ENCODE peak calls at places on chromosomes 5 and 9, in four cellular contexts. One of them, this sample, is unnamed.

GRCh38 chr5:58933891-58934628 is 351.2 kb downstream of the RAB3C start:
- DNase-seq in omental fat pad: no peak
- DNase-seq in left ventricle myocardium inferior: no peak
- DNase-seq in lower lobe of right lung: no peak
- DNase-seq in this sample: no peak

GRCh38 chr5:154482528-154483449 is 4.8 kb upstream of the HAND1 start:
- DNase-seq in lower lobe of right lung: no peak
- DNase-seq in omental fat pad: no peak
- DNase-seq in left ventricle myocardium inferior: no peak
- DNase-seq in this sample: no peak

GRCh38 chr9:105026451-105026850 is 98.5 kb upstream of the ABCA1 start:
- DNase-seq in left ventricle myocardium inferior: no peak
- DNase-seq in omental fat pad: no peak
- DNase-seq in lower lobe of right lung: no peak
- DNase-seq in this sample: no peak

GRCh38 chr5:58122993-58123392 is 336.9 kb downstream of the PLK2 start:
- DNase-seq in left ventricle myocardium inferior: no peak
- DNase-seq in omental fat pad: no peak
- DNase-seq in lower lobe of right lung: no peak
- DNase-seq in this sample: no peak

GRCh38 chr9:3894764-3895163 is 369.0 kb upstream of the RFX3 start:
- DNase-seq in omental fat pad: no peak
- DNase-seq in lower lobe of right lung: no peak
- DNase-seq in left ventricle myocardium inferior: no peak
- DNase-seq in this sample: no peak

GRCh38 chr5:123089971-123090640 is 1.1 kb downstream of the PRDM6 start:
- DNase-seq in lower lobe of right lung: peak
- DNase-seq in left ventricle myocardium inferior: peak
- DNase-seq in omental fat pad: no peak
- DNase-seq in this sample: no peak

GRCh38 chr9:105405514-105406131 is 42.2 kb upstream of the FSD1L start:
- DNase-seq in left ventricle myocardium inferior: no peak
- DNase-seq in lower lobe of right lung: no peak
- DNase-seq in omental fat pad: no peak
- DNase-seq in this sample: no peak

GRCh38 chr5:76601470-76601869 is 21.7 kb downstream of the F2RL2 start:
- DNase-seq in lower lobe of right lung: no peak
- DNase-seq in omental fat pad: no peak
- DNase-seq in left ventricle myocardium inferior: no peak
- DNase-seq in this sample: no peak

GRCh38 chr9:113514748-113515147 is 51.2 kb downstream of the RGS3 start:
- DNase-seq in omental fat pad: no peak
- DNase-seq in left ventricle myocardium inferior: no peak
- DNase-seq in lower lobe of right lung: no peak
- DNase-seq in this sample: no peak

GRCh38 chr9:76610009-76610352 is 151.0 kb downstream of the GCNT1 start:
- DNase-seq in left ventricle myocardium inferior: peak
- DNase-seq in lower lobe of right lung: peak
- DNase-seq in omental fat pad: peak
- DNase-seq in this sample: no peak

GRCh38 chr9:108310202-108310601 is 545.6 kb downstream of the ACTL7B start:
- DNase-seq in omental fat pad: no peak
- DNase-seq in left ventricle myocardium inferior: no peak
- DNase-seq in lower lobe of right lung: no peak
- DNase-seq in this sample: no peak

GRCh38 chr5:150108711-150109605 is 22.6 kb upstream of the CSF1R start:
- DNase-seq in lower lobe of right lung: no peak
- DNase-seq in omental fat pad: no peak
- DNase-seq in left ventricle myocardium inferior: no peak
- DNase-seq in this sample: no peak

GRCh38 chr9:4725706-4726442 is 15.1 kb downstream of the AK3 start:
- DNase-seq in omental fat pad: no peak
- DNase-seq in left ventricle myocardium inferior: no peak
- DNase-seq in lower lobe of right lung: no peak
- DNase-seq in this sample: no peak

GRCh38 chr5:90641528-90641927 is 82.9 kb downstream of the ADGRV1 start:
- DNase-seq in left ventricle myocardium inferior: no peak
- DNase-seq in lower lobe of right lung: no peak
- DNase-seq in omental fat pad: no peak
- DNase-seq in this sample: no peak

GRCh38 chr5:171630047-171630669 is 155.5 kb upstream of the SMIM23 start:
- DNase-seq in lower lobe of right lung: peak
- DNase-seq in left ventricle myocardium inferior: peak
- DNase-seq in omental fat pad: no peak
- DNase-seq in this sample: no peak

GRCh38 chr9:37338218-37338617 is 84.3 kb upstream of the GRHPR start:
- DNase-seq in omental fat pad: no peak
- DNase-seq in left ventricle myocardium inferior: no peak
- DNase-seq in lower lobe of right lung: no peak
- DNase-seq in this sample: no peak

GRCh38 chr5:57173026-57173317 is 887 bp upstream of the GPBP1 start:
- DNase-seq in omental fat pad: peak
- DNase-seq in lower lobe of right lung: no peak
- DNase-seq in left ventricle myocardium inferior: no peak
- DNase-seq in this sample: no peak

GRCh38 chr5:149210229-149210628 is 61.4 kb upstream of the AFAP1L1 start:
- DNase-seq in omental fat pad: no peak
- DNase-seq in left ventricle myocardium inferior: no peak
- DNase-seq in lower lobe of right lung: no peak
- DNase-seq in this sample: no peak

GRCh38 chr9:76887951-76888350 is 18.0 kb downstream of the PRUNE2 start:
- DNase-seq in left ventricle myocardium inferior: no peak
- DNase-seq in omental fat pad: no peak
- DNase-seq in lower lobe of right lung: no peak
- DNase-seq in this sample: no peak

GRCh38 chr5:123444016-123444415 is 20.8 kb upstream of the CEP120 start:
- DNase-seq in lower lobe of right lung: no peak
- DNase-seq in left ventricle myocardium inferior: no peak
- DNase-seq in omental fat pad: no peak
- DNase-seq in this sample: no peak

GRCh38 chr9:35688558-35689350 is 971 bp downstream of the TPM2 start:
- DNase-seq in left ventricle myocardium inferior: no peak
- DNase-seq in omental fat pad: no peak
- DNase-seq in lower lobe of right lung: no peak
- DNase-seq in this sample: no peak

GRCh38 chr5:57221049-57221568 is 47.2 kb downstream of the GPBP1 start:
- DNase-seq in lower lobe of right lung: no peak
- DNase-seq in left ventricle myocardium inferior: no peak
- DNase-seq in omental fat pad: no peak
- DNase-seq in this sample: no peak

GRCh38 chr9:16485575-16486321 is 384.7 kb downstream of the BNC2 start:
- DNase-seq in lower lobe of right lung: no peak
- DNase-seq in omental fat pad: no peak
- DNase-seq in left ventricle myocardium inferior: no peak
- DNase-seq in this sample: no peak

GRCh38 chr9:17462869-17463464 is 115.9 kb upstream of the SH3GL2 start:
- DNase-seq in left ventricle myocardium inferior: no peak
- DNase-seq in lower lobe of right lung: no peak
- DNase-seq in omental fat pad: no peak
- DNase-seq in this sample: no peak

GRCh38 chr5:131795128-131795719 is 1.6 kb downstream of the FNIP1 start:
- DNase-seq in left ventricle myocardium inferior: no peak
- DNase-seq in lower lobe of right lung: no peak
- DNase-seq in omental fat pad: no peak
- DNase-seq in this sample: no peak

GRCh38 chr9:115921301-115921700 is 232.3 kb upstream of the PAPPA start:
- DNase-seq in omental fat pad: peak
- DNase-seq in left ventricle myocardium inferior: no peak
- DNase-seq in lower lobe of right lung: no peak
- DNase-seq in this sample: no peak

GRCh38 chr5:180304431-180305375 is 12.8 kb upstream of the MAPK9 start:
- DNase-seq in lower lobe of right lung: no peak
- DNase-seq in omental fat pad: no peak
- DNase-seq in left ventricle myocardium inferior: no peak
- DNase-seq in this sample: no peak

GRCh38 chr9:106052735-106053134 is 358.4 kb downstream of the TMEM38B start:
- DNase-seq in omental fat pad: no peak
- DNase-seq in lower lobe of right lung: no peak
- DNase-seq in left ventricle myocardium inferior: no peak
- DNase-seq in this sample: no peak

GRCh38 chr5:172886974-172887491 is 53.0 kb downstream of the ERGIC1 start:
- DNase-seq in lower lobe of right lung: peak
- DNase-seq in omental fat pad: peak
- DNase-seq in left ventricle myocardium inferior: no peak
- DNase-seq in this sample: no peak

GRCh38 chr9:129609486-129610192 is 11.3 kb downstream of the C9orf50 start:
- DNase-seq in left ventricle myocardium inferior: peak
- DNase-seq in lower lobe of right lung: peak
- DNase-seq in omental fat pad: no peak
- DNase-seq in this sample: no peak

GRCh38 chr9:90027296-90027790 is 422.5 kb downstream of the GADD45G start:
- DNase-seq in lower lobe of right lung: no peak
- DNase-seq in omental fat pad: no peak
- DNase-seq in left ventricle myocardium inferior: no peak
- DNase-seq in this sample: no peak

GRCh38 chr9:95736370-95736769 is 139.1 kb upstream of the ERCC6L2 start:
- DNase-seq in left ventricle myocardium inferior: no peak
- DNase-seq in omental fat pad: no peak
- DNase-seq in lower lobe of right lung: no peak
- DNase-seq in this sample: no peak
- TF ChIP-seq CTCF in left ventricle myocardium inferior: peak
- TF ChIP-seq CTCF in omental fat pad: no peak
- TF ChIP-seq CTCF in lower lobe of right lung: no peak
- TF ChIP-seq CTCF in this sample: no peak

GRCh38 chr5:14075937-14076336 is 67.2 kb upstream of the TRIO start:
- DNase-seq in lower lobe of right lung: no peak
- DNase-seq in omental fat pad: no peak
- DNase-seq in left ventricle myocardium inferior: no peak
- DNase-seq in this sample: no peak

GRCh38 chr5:14081791-14082190 is 61.4 kb upstream of the TRIO start:
- DNase-seq in left ventricle myocardium inferior: no peak
- DNase-seq in omental fat pad: no peak
- DNase-seq in lower lobe of right lung: no peak
- DNase-seq in this sample: no peak

GRCh38 chr5:14076566-14076965 is 66.6 kb upstream of the TRIO start:
- DNase-seq in left ventricle myocardium inferior: no peak
- DNase-seq in lower lobe of right lung: no peak
- DNase-seq in omental fat pad: no peak
- DNase-seq in this sample: no peak

GRCh38 chr5:14078716-14079115 is 64.4 kb upstream of the TRIO start:
- DNase-seq in left ventricle myocardium inferior: no peak
- DNase-seq in lower lobe of right lung: no peak
- DNase-seq in omental fat pad: no peak
- DNase-seq in this sample: no peak

DNA sequence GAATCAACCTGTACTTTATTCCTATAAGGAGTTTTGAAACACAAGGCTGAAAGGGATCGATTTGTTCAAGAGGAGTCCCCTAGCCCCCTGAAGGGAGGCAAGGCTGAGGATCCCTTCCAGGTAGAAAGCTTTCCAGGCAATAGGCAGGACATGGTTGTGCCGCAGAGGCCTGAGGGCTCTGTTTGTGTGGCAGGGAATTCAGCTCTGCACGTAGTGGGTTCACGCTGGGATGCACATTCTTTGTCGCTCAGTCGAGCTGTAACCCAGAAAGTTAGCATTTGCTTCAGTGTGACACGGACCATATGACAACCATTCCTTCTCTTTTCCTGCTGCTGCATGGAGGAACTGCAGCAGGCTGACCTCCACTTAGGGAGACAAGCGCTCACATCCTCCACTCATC is 65.6 kb upstream of the TRIO start:
- DNase-seq in left ventricle myocardium inferior: no peak
- DNase-seq in omental fat pad: no peak
- DNase-seq in lower lobe of right lung: no peak
- DNase-seq in this sample: no peak
- TF ChIP-seq CTCF in left ventricle myocardium inferior: no peak
- TF ChIP-seq CTCF in omental fat pad: no peak
- TF ChIP-seq CTCF in lower lobe of right lung: no peak
- TF ChIP-seq CTCF in this sample: no peak

GRCh38 chr5:177497297-177498012 is at the start of gene PDLIM7:
- DNase-seq in left ventricle myocardium inferior: peak
- DNase-seq in lower lobe of right lung: peak
- DNase-seq in omental fat pad: peak
- DNase-seq in this sample: peak
- TF ChIP-seq CTCF in left ventricle myocardium inferior: peak
- TF ChIP-seq CTCF in lower lobe of right lung: no peak
- TF ChIP-seq CTCF in omental fat pad: no peak
- TF ChIP-seq CTCF in this sample: no peak

GRCh38 chr9:86494644-86495081 is 140.5 kb upstream of the TUT7 start:
- DNase-seq in left ventricle myocardium inferior: no peak
- DNase-seq in omental fat pad: no peak
- DNase-seq in lower lobe of right lung: no peak
- DNase-seq in this sample: no peak

GRCh38 chr9:86487222-86487841 is 133.1 kb upstream of the TUT7 start:
- DNase-seq in left ventricle myocardium inferior: no peak
- DNase-seq in omental fat pad: no peak
- DNase-seq in lower lobe of right lung: no peak
- DNase-seq in this sample: no peak

GRCh38 chr9:86488794-86489193 is 134.6 kb upstream of the TUT7 start:
- DNase-seq in omental fat pad: no peak
- DNase-seq in lower lobe of right lung: no peak
- DNase-seq in left ventricle myocardium inferior: no peak
- DNase-seq in this sample: no peak

GRCh38 chr9:86488345-86488744 is 134.1 kb upstream of the TUT7 start:
- DNase-seq in omental fat pad: no peak
- DNase-seq in left ventricle myocardium inferior: no peak
- DNase-seq in lower lobe of right lung: no peak
- DNase-seq in this sample: no peak

GRCh38 chr9:86491634-86492266 is 137.5 kb upstream of the TUT7 start:
- DNase-seq in left ventricle myocardium inferior: no peak
- DNase-seq in omental fat pad: no peak
- DNase-seq in lower lobe of right lung: no peak
- DNase-seq in this sample: no peak
- TF ChIP-seq CTCF in left ventricle myocardium inferior: no peak
- TF ChIP-seq CTCF in omental fat pad: no peak
- TF ChIP-seq CTCF in lower lobe of right lung: no peak
- TF ChIP-seq CTCF in this sample: no peak

GRCh38 chr9:133485531-133486260 is 6.8 kb upstream of the SLC2A6 start:
- DNase-seq in left ventricle myocardium inferior: no peak
- DNase-seq in lower lobe of right lung: peak
- DNase-seq in omental fat pad: no peak
- DNase-seq in this sample: no peak
- TF ChIP-seq CTCF in left ventricle myocardium inferior: no peak
- TF ChIP-seq CTCF in lower lobe of right lung: no peak
- TF ChIP-seq CTCF in omental fat pad: no peak
- TF ChIP-seq CTCF in this sample: no peak

This sample was measured in activated B cell treated with CpG ODN at 0.5 μM for 24 hours.